ENCODE peak calls at places on chromosome 10, in seven cellular contexts. I, A, P, H, Y, M and B are unnamed samples.

GRCh38 chr10:117175215-117175900 is 21.9 kb upstream of the KCNK18 start:
- DNase-seq in I (peak), A (peak), P (no peak), H (peak), Y (no peak), M (peak), B (peak)

GRCh38 chr10:6729071-6729773 is 149.1 kb upstream of the PRKCQ start:
- DNase-seq in I (no peak), A (no peak), P (peak), H (no peak), Y (no peak), M (no peak), B (peak)

GRCh38 chr10:69383485-69384089 is 33.1 kb downstream of the TACR2 start:
- DNase-seq in I (no peak), A (no peak), P (peak), H (no peak), Y (no peak), M (no peak), B (no peak)

GRCh38 chr10:79221110-79222051 is 125.9 kb upstream of the PPIF start:
- DNase-seq in I (peak), A (no peak), P (peak), H (peak), Y (no peak), M (peak), B (peak)

GRCh38 chr10:123746927-123747326 is 80.8 kb downstream of the GPR26 start:
- DNase-seq in I (no peak), A (no peak), P (no peak), H (no peak), Y (no peak), M (no peak), B (no peak)

GRCh38 chr10:86372119-86372784 is 5.7 kb upstream of the GRID1 start:
- DNase-seq in I (no peak), A (no peak), P (no peak), H (no peak), Y (no peak), M (no peak), B (no peak)

GRCh38 chr10:113335603-113336002 is 217.2 kb upstream of the HABP2 start:
- DNase-seq in I (no peak), A (no peak), P (peak), H (no peak), Y (no peak), M (no peak), B (no peak)

GRCh38 chr10:113252650-113253560 is 299.9 kb upstream of the HABP2 start:
- DNase-seq in I (no peak), A (no peak), P (peak), H (peak), Y (no peak), M (no peak), B (no peak)

GRCh38 chr10:68992721-68993440 is 4.3 kb downstream of the KIFBP start:
- DNase-seq in I (no peak), A (no peak), P (peak), H (no peak), Y (no peak), M (no peak), B (peak)

GRCh38 chr10:5628798-5629788 is 37.3 kb downstream of the ASB13 start:
- DNase-seq in I (no peak), A (no peak), P (no peak), H (no peak), Y (peak), M (no peak), B (no peak)

GRCh38 chr10:89032141-89032814 is 41.7 kb downstream of the FAS start:
- DNase-seq in I (no peak), A (peak), P (peak), H (no peak), Y (no peak), M (no peak), B (peak)

GRCh38 chr10:70832236-70832635 is 16.5 kb downstream of the SGPL1 start:
- DNase-seq in I (no peak), A (no peak), P (no peak), H (no peak), Y (no peak), M (no peak), B (no peak)

GRCh38 chr10:111335826-111336225 is 259.0 kb downstream of the ADRA2A start:
- DNase-seq in I (no peak), A (no peak), P (no peak), H (no peak), Y (no peak), M (no peak), B (peak)

GRCh38 chr10:132539431-132539839 is 1.8 kb downstream of the INPP5A start:
- DNase-seq in I (no peak), A (no peak), P (no peak), H (peak), Y (no peak), M (peak), B (peak)

GRCh38 chr10:67222929-67223328 is 297.1 kb downstream of the LRRTM3 start:
- DNase-seq in I (no peak), A (no peak), P (no peak), H (no peak), Y (no peak), M (no peak), B (no peak)

GRCh38 chr10:86218842-86219241 is 147.8 kb downstream of the GRID1 start:
- DNase-seq in I (no peak), A (no peak), P (no peak), H (no peak), Y (no peak), M (peak), B (no peak)

GRCh38 chr10:48448796-48449195 is 142.3 kb downstream of the MAPK8 start:
- DNase-seq in I (no peak), A (no peak), P (peak), H (no peak), Y (no peak), M (peak), B (no peak)

GRCh38 chr10:70887804-70888800 is at the start of gene PCBD1:
- DNase-seq in I (peak), A (peak), P (peak), H (peak), Y (peak), M (peak), B (peak)

GRCh38 chr10:109348324-109348723 is 575.0 kb downstream of the XPNPEP1 start:
- DNase-seq in I (no peak), A (no peak), P (no peak), H (no peak), Y (no peak), M (no peak), B (no peak)

GRCh38 chr10:66505003-66505707 is 420.7 kb upstream of the LRRTM3 start:
- DNase-seq in I (no peak), A (no peak), P (no peak), H (no peak), Y (no peak), M (no peak), B (no peak)

GRCh38 chr10:130498934-130499333 is 362.7 kb downstream of the GLRX3 start:
- DNase-seq in I (no peak), A (no peak), P (no peak), H (no peak), Y (no peak), M (no peak), B (no peak)

GRCh38 chr10:70530315-70530714 is 51.7 kb downstream of the PALD1 start:
- DNase-seq in I (no peak), A (no peak), P (no peak), H (no peak), Y (no peak), M (no peak), B (no peak)

GRCh38 chr10:16386855-16387254 is 50.0 kb upstream of the PTER start:
- DNase-seq in I (no peak), A (no peak), P (no peak), H (peak), Y (no peak), M (no peak), B (no peak)

GRCh38 chr10:89250814-89251416 is 660 bp downstream of the LIPA start:
- DNase-seq in I (no peak), A (no peak), P (no peak), H (peak), Y (no peak), M (no peak), B (no peak)

GRCh38 chr10:5659702-5660528 is 6.5 kb downstream of the ASB13 start:
- DNase-seq in I (peak), A (no peak), P (peak), H (no peak), Y (peak), M (peak), B (no peak)

GRCh38 chr10:114668375-114669080 is 10.5 kb upstream of the ABLIM1 start:
- DNase-seq in I (no peak), A (no peak), P (no peak), H (no peak), Y (no peak), M (no peak), B (no peak)

GRCh38 chr10:70969188-70969587 is 80.8 kb upstream of the PCBD1 start:
- DNase-seq in I (no peak), A (no peak), P (no peak), H (no peak), Y (no peak), M (peak), B (no peak)

GRCh38 chr10:60208676-60209269 is 180.9 kb downstream of the ANK3 start:
- DNase-seq in I (no peak), A (no peak), P (peak), H (no peak), Y (peak), M (no peak), B (no peak)

GRCh38 chr10:110206988-110207804 is at the start of gene MXI1:
- DNase-seq in I (peak), A (peak), P (peak), H (peak), Y (peak), M (peak), B (peak)

GRCh38 chr10:93416824-93417223 is 65.3 kb downstream of the MYOF start:
- DNase-seq in I (no peak), A (no peak), P (no peak), H (no peak), Y (no peak), M (no peak), B (no peak)

GRCh38 chr10:58994226-58995057 is 182.0 kb upstream of the PHYHIPL start:
- DNase-seq in I (no peak), A (no peak), P (no peak), H (no peak), Y (no peak), M (no peak), B (no peak)
- H3K4me3 ChIP-seq in I (no peak), A (no peak), P (no peak), H (no peak), Y (no peak), M (no peak), B (no peak)

DNA sequence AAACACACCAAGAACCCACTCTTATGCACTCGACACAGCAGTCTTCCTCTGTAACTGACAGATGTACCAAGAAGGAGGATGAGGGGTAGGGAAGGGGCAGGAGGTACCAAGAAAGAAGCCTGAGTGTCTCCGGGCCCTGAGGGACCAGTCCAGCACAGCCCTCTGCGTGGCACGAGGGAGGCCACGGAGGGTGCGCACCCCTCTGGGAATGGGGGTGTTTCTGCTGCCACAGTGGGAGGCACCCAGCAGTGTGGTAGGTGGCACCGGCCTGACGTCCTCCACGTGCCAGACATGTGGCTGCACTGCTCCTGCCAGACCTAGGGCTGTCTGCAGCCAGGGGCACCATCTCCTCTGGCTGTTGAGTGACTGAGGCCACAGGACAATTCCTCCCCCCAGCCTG is 154.3 kb downstream of the ZMYND11 start:
- DNase-seq in I (no peak), A (no peak), P (no peak), H (no peak), Y (no peak), M (no peak), B (no peak)
- H3K4me3 ChIP-seq in I (no peak), A (no peak), P (no peak), H (no peak), Y (peak), M (no peak), B (no peak)

GRCh38 chr10:23479798-23480473 is 41.1 kb downstream of the OTUD1 start:
- DNase-seq in I (no peak), A (no peak), P (no peak), H (no peak), Y (no peak), M (no peak), B (no peak)
- H3K4me3 ChIP-seq in I (no peak), A (no peak), P (no peak), H (no peak), Y (no peak), M (no peak), B (no peak)

GRCh38 chr10:9596368-9596920 is 1421.2 kb upstream of the CELF2 start:
- DNase-seq in I (no peak), A (no peak), P (peak), H (no peak), Y (no peak), M (no peak), B (no peak)
- H3K4me3 ChIP-seq in I (no peak), A (no peak), P (no peak), H (no peak), Y (no peak), M (no peak), B (no peak)

DNA sequence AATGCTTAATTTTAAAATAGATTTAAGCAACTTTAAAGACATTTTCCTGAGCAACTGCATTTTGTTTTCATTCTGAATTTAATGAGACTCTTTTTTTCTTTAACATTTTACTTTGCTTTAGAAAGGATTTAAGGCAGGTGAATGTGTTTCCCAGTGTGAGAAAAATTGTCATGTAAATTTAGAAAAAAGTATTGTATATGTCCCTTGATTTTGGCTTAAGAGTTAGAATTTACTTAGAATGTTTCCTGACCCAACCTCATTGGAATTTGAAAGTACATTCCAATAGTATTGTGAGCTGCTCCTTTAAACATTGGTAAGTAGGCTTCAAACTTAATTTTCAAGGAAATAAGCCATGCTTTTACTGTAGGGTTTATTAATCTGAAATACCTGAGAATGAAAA is 110.2 kb downstream of the PTEN start:
- DNase-seq in I (no peak), A (no peak), P (peak), H (no peak), Y (no peak), M (no peak), B (no peak)
- H3K4me3 ChIP-seq in I (no peak), A (no peak), P (no peak), H (no peak), Y (no peak), M (no peak), B (no peak)

GRCh38 chr10:22704348-22705341 is 9.7 kb downstream of the PIP4K2A start:
- DNase-seq in I (no peak), A (peak), P (no peak), H (no peak), Y (peak), M (no peak), B (no peak)
- H3K4me3 ChIP-seq in I (no peak), A (peak), P (no peak), H (no peak), Y (peak), M (no peak), B (no peak)

GRCh38 chr10:80538481-80539185 is 931 bp downstream of the SH2D4B start:
- DNase-seq in I (peak), A (no peak), P (no peak), H (peak), Y (no peak), M (no peak), B (no peak)
- H3K4me3 ChIP-seq in I (no peak), A (no peak), P (no peak), H (no peak), Y (no peak), M (no peak), B (no peak)

DNA sequence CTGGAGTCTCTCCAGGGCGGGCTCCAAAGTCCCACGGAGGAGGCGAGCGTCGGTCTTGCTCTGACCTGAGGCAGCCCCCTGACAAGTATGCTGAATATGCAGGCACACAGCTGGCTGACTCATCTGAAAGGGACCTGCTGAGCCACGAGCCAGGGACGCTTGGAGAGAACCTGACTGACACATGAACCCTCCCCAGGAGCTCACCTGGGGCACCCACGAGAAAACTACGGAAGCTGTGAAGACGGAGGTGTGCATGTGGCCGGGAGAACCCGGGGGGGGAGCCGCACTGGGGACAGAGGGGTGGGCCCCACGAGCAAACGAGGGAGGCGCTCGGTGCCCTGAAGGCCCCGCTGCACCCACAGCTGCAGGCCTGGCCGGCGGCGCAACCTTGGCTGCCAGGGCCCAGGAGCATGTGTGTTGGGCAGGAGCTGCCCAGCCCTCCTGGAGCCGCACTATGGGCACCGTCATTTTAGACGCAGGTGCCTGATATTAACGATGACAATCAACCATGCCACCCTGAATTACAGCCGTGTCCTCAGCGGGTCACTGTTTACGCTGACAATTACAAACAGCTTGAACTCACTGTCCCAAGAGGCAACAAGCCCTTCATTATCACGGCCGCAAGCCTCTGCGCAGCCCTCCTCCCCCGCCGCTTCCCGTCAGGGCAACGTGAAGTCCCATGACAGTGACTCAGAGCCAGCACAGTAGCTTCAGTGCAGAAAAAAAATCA is 64.7 kb downstream of the DIP2C start:
- DNase-seq in I (peak), A (no peak), P (peak), H (peak), Y (no peak), M (peak), B (peak)
- H3K4me3 ChIP-seq in I (no peak), A (no peak), P (no peak), H (no peak), Y (no peak), M (no peak), B (no peak)

DNA sequence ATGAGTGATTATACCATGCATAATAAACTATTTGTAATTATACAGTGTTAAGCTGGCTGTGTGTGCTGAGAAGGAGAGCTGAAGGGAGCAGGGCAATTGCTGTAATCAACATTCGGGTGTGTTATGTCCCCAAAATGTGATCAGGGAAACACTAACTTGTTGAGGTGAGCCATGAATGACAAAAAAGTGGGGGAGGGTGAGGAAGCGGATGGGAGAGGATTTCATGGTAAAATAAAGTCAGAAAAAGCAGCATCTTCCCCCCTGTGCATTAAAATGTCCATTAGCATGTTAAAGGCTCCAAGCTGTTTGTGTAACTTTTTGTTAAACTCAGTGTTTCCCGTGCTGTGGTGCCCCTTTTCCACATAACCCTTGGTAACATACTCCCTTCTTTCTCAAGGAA is 84.9 kb downstream of the ARID5B start:
- DNase-seq in I (no peak), A (no peak), P (no peak), H (no peak), Y (no peak), M (no peak), B (no peak)
- H3K4me3 ChIP-seq in I (no peak), A (no peak), P (no peak), H (no peak), Y (peak), M (no peak), B (no peak)